ENCODE peak calls at places on chromosome 15, in four cellular contexts. H is CD8-positive, alpha-beta memory T cell; O is cardiac fibroblast; U is NCI-H146. K is an unnamed sample.

GRCh38 chr15:38896652-38897051 is 332.0 kb upstream of the RASGRP1 start:
- DNase-seq in U (no peak), H (no peak), O (no peak), K (no peak)

GRCh38 chr15:62391565-62392262 is 226.6 kb upstream of the C2CD4B start:
- DNase-seq in H (peak), U (peak), O (peak), K (peak)

GRCh38 chr15:46556559-46556958 is 921.7 kb downstream of the SQOR start:
- DNase-seq in O (no peak), U (no peak), H (no peak), K (no peak)

GRCh38 chr15:33022629-33023028 is 171.9 kb downstream of the FMN1 start:
- DNase-seq in O (peak), U (no peak), H (no peak), K (no peak)

GRCh38 chr15:42273900-42274692 is 863 bp upstream of the TMEM87A start:
- DNase-seq in H (peak), O (peak), U (peak), K (peak)

GRCh38 chr15:37038716-37039106 is 61.6 kb downstream of the MEIS2 start:
- DNase-seq in H (no peak), U (peak), O (no peak), K (no peak)

GRCh38 chr15:64611085-64611484 is 150.7 kb downstream of the ZNF609 start:
- DNase-seq in O (no peak), H (no peak), U (no peak), K (no peak)

GRCh38 chr15:70165811-70166284 is 68.1 kb upstream of the TLE3 start:
- DNase-seq in H (no peak), U (no peak), O (no peak), K (no peak)

GRCh38 chr15:59594493-59594942 is 17.1 kb upstream of the GCNT3 start:
- DNase-seq in O (peak), U (no peak), H (no peak), K (no peak)

GRCh38 chr15:68389041-68389930 is 42.7 kb downstream of the ITGA11 start:
- DNase-seq in O (no peak), H (no peak), U (no peak), K (no peak)

GRCh38 chr15:65431731-65432130 is 9.0 kb upstream of the IGDCC4 start:
- DNase-seq in O (no peak), H (no peak), U (no peak), K (no peak)

GRCh38 chr15:95760508-95760907 is 570.0 kb upstream of the NR2F2 start:
- DNase-seq in H (no peak), O (peak), U (no peak), K (no peak)

GRCh38 chr15:62649793-62650420 is 392.6 kb upstream of the TPM1 start:
- DNase-seq in H (no peak), U (no peak), O (peak), K (no peak)

GRCh38 chr15:92533298-92533697 is 122.3 kb downstream of the FAM174B start:
- DNase-seq in O (no peak), H (no peak), U (no peak), K (no peak)

GRCh38 chr15:68769702-68770101 is 51.0 kb downstream of the ANP32A start:
- DNase-seq in H (no peak), O (no peak), U (no peak), K (no peak)